ENCODE peak calls at places on chromosomes 3 and 15, in eight cellular contexts. D, R, Y, H, S, E, V and M are unnamed samples.

GRCh38 chr3:47475029-47475569 is 642 bp downstream of the SCAP start:
- DNase-seq in D (peak), R (no peak), Y (no peak), H (peak), S (no peak), E (peak), V (no peak), M (no peak)

GRCh38 chr3:89098964-89099585 is 8.3 kb upstream of the EPHA3 start:
- DNase-seq in D (peak), R (peak), Y (no peak), H (peak), S (peak), E (peak), V (no peak), M (no peak)

GRCh38 chr3:127172211-127172610 is 20.7 kb upstream of the PRR23E start:
- DNase-seq in D (no peak), R (no peak), Y (no peak), H (no peak), S (no peak), E (no peak), V (no peak), M (no peak)

GRCh38 chr15:50675524-50676144 is 11.0 kb downstream of the TRPM7 start:
- DNase-seq in D (peak), R (no peak), Y (no peak), H (peak), S (peak), E (peak), V (no peak), M (no peak)

GRCh38 chr3:59985643-59986200 is 935.9 kb upstream of the CFAP20DC start:
- DNase-seq in D (no peak), R (no peak), Y (no peak), H (no peak), S (no peak), E (no peak), V (no peak), M (no peak)

GRCh38 chr15:98800437-98801233 is 152.3 kb downstream of the IGF1R start:
- DNase-seq in D (peak), R (peak), Y (peak), H (peak), S (peak), E (peak), V (peak), M (no peak)

GRCh38 chr3:158101330-158102218 is 4.6 kb downstream of the SHOX2 start:
- DNase-seq in D (no peak), R (no peak), Y (no peak), H (no peak), S (no peak), E (no peak), V (no peak), M (no peak)

GRCh38 chr3:104521606-104522336 is 844.9 kb upstream of the ALCAM start:
- DNase-seq in D (no peak), R (no peak), Y (no peak), H (peak), S (no peak), E (no peak), V (no peak), M (no peak)

GRCh38 chr3:45972534-45973402 is 22.9 kb downstream of the FYCO1 start:
- DNase-seq in D (peak), R (no peak), Y (no peak), H (peak), S (no peak), E (peak), V (no peak), M (no peak)

DNA sequence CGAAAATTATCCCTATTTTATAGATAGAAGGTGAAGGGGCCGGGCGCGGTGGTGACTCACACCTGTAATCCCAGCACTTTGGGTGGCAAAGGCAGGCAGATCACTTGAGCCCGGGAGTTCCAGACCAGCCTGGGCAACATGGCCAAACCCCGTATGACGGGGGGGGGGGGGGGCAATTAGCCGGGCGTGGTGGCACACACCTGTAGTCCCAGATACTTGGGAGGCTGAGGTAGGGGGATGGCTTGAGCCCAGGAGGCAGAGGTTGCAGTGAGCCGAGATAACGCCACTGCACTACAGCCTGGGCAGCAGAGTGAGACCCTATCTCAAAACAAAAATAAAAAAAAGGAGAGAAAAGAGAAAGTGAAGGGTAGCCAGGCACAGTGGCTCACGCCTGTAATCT is 1.4 kb downstream of the AAGAB start:
- DNase-seq in D (no peak), R (no peak), Y (no peak), H (no peak), S (no peak), E (no peak), V (no peak), M (no peak)
- H3K4me3 ChIP-seq in D (no peak), R (peak), Y (peak), H (peak), S (peak), E (peak), V (peak), M (peak)

GRCh38 chr15:45857295-45857694 is 222.5 kb downstream of the SQOR start:
- DNase-seq in D (no peak), R (no peak), Y (no peak), H (no peak), S (no peak), E (no peak), V (no peak), M (no peak)

GRCh38 chr15:45855210-45855906 is 220.5 kb downstream of the SQOR start:
- DNase-seq in D (no peak), R (no peak), Y (no peak), H (peak), S (no peak), E (no peak), V (no peak), M (no peak)

GRCh38 chr15:45854455-45855202 is 219.8 kb downstream of the SQOR start:
- DNase-seq in D (no peak), R (no peak), Y (no peak), H (no peak), S (no peak), E (no peak), V (no peak), M (no peak)

GRCh38 chr15:45858491-45858890 is 223.7 kb downstream of the SQOR start:
- DNase-seq in D (no peak), R (no peak), Y (no peak), H (no peak), S (no peak), E (no peak), V (no peak), M (no peak)

DNA sequence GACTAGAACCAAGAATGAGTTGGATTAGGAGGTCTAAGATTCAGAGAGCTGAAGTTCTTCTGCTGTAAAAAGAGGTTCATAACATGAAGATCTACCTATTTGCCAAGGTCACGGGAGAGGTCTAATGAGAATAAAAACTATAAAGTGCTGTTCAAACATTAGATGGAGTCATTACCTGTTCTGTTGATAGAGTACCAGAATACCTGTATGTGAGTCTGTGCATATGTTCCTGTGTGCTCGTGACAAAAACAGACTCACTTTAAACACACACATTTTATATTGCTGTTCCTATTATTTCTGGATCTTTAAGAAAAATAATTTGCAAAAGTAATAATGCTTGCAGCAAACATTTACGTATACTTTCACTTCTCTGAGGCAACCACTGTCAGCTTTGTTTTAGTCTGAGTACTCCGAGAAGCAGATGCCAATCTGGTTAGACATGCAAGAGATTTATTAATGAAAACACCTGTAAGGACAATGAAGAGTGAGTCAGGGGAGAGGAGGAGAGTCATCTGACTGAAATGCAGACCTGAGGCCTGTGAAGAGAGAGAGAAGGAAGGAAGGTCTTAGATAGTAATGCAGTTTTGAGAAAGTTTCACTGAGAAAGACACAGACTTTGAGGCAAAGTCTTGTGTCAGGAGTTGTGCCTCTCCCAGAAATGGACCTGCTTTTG is 221.2 kb downstream of the SQOR start:
- DNase-seq in D (no peak), R (no peak), Y (no peak), H (peak), S (no peak), E (peak), V (no peak), M (no peak)
- H3K4me3 ChIP-seq in D (no peak), R (no peak), Y (no peak), H (no peak), S (no peak), E (no peak), V (no peak), M (no peak)

GRCh38 chr15:90936823-90937222 is 1.7 kb downstream of the UNC45A start:
- DNase-seq in D (no peak), R (no peak), Y (no peak), H (no peak), S (no peak), E (no peak), V (no peak), M (no peak)
- H3K4me3 ChIP-seq in D (no peak), R (no peak), Y (no peak), H (no peak), S (no peak), E (peak), V (no peak), M (no peak)

DNA sequence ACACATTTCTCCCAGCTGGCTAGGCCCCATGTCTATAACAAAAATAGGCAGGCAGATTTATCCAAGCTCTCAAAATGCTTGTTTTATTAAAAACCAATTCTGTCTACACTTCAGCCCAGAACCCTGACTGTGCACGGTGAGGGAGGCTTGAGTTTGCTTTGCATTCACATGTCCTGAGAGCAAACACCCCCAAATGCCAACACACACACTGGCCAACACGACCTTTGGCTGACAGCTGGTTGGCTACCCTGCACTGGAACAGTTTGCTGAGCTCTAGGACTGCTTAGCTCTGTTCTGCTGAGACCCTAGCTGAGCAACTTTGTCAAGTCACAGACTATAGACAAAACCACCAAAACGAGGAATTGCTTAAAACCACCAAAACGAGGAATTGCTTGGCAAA is 3.6 kb downstream of the STIMATE start:
- DNase-seq in D (no peak), R (no peak), Y (no peak), H (no peak), S (no peak), E (peak), V (no peak), M (no peak)
- H3K4me3 ChIP-seq in D (no peak), R (no peak), Y (no peak), H (no peak), S (no peak), E (peak), V (peak), M (peak)

GRCh38 chr3:27714101-27714526 is 8.0 kb downstream of the EOMES start:
- DNase-seq in D (no peak), R (no peak), Y (no peak), H (no peak), S (no peak), E (no peak), V (no peak), M (no peak)
- H3K4me3 ChIP-seq in D (no peak), R (no peak), Y (no peak), H (no peak), S (no peak), E (peak), V (peak), M (peak)

GRCh38 chr15:84981711-84982300 is at the start of gene PDE8A:
- DNase-seq in D (peak), R (peak), Y (no peak), H (peak), S (peak), E (peak), V (peak), M (no peak)

GRCh38 chr15:84985158-84985557 is 3.5 kb downstream of the PDE8A start:
- DNase-seq in D (peak), R (no peak), Y (no peak), H (no peak), S (no peak), E (no peak), V (no peak), M (no peak)

GRCh38 chr15:84982301-84982920 is 755 bp downstream of the PDE8A start:
- DNase-seq in D (peak), R (peak), Y (no peak), H (peak), S (no peak), E (peak), V (peak), M (no peak)

GRCh38 chr15:84983711-84984110 is 2.1 kb downstream of the PDE8A start:
- DNase-seq in D (peak), R (no peak), Y (no peak), H (no peak), S (no peak), E (no peak), V (no peak), M (no peak)

GRCh38 chr15:84983299-84983698 is 1.6 kb downstream of the PDE8A start:
- DNase-seq in D (no peak), R (no peak), Y (no peak), H (no peak), S (no peak), E (no peak), V (no peak), M (no peak)
- H3K4me3 ChIP-seq in D (peak), R (peak), Y (peak), H (no peak), S (peak), E (peak), V (peak), M (peak)

DNA sequence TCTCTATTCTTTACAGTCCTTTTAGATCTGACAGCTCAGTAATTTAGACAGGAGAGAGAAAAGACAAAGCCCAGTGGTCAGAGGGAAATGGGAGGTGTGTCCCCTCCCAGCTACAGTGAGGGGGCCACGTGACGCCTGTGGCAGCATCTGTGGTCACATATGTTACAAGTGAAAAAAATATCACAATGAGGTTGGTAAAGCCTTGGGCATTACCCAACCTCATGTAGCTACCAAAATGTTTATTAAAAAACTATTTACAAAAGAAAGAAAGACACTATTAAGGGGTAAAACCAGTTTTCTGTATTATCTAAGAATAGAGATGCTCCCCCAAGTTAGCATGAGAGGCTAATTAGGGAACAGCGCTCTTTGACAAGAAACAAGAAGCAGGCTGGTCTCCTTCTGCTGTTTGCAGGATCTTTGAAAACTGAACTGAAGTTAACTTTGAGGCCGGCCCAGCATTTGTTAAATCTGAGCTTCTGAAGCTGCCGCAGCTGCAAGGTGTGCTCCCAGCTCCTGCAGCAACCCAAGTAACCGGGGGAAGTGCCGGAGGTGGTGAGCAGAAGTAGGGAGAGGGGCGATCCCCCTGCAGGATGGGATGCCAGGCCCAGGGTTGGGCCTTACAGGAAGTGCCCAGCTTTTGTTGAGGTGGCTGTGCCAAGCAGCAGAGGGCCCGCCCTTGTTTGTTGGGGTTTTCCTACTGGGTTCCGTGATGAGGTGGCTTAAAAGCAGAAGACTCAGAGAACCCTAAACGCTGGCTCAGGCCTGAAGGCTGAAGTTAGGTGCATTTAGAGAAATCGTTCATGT is 42.6 kb upstream of the PLCL2 start:
- DNase-seq in D (no peak), R (no peak), Y (no peak), H (no peak), S (no peak), E (no peak), V (peak), M (no peak)
- H3K4me3 ChIP-seq in D (no peak), R (no peak), Y (no peak), H (no peak), S (no peak), E (no peak), V (peak), M (no peak)